ENCODE peak calls at places on chromosomes 4 and X, in four cellular contexts. One of them, this sample, is unnamed.

GRCh38 chr4:102404551-102404969 is 59.3 kb upstream of the SLC39A8 start:
- DNase-seq in HFF-Myc: no peak
- DNase-seq in cardiac muscle cell: peak; percentile 46
- DNase-seq in SJCRH30: peak; percentile 45
- DNase-seq in this sample: no peak

GRCh38 chrX:153685179-153685536 is 2.6 kb upstream of the SLC6A8 start:
- DNase-seq in HFF-Myc: no peak
- DNase-seq in cardiac muscle cell: no peak
- DNase-seq in SJCRH30: no peak
- DNase-seq in this sample: no peak

GRCh38 chrX:28876415-28876814 is 289.2 kb downstream of the IL1RAPL1 start:
- DNase-seq in HFF-Myc: no peak
- DNase-seq in cardiac muscle cell: no peak
- DNase-seq in SJCRH30: no peak
- DNase-seq in this sample: no peak

GRCh38 chrX:81195712-81196111 is 6.0 kb downstream of the HMGN5 start:
- DNase-seq in HFF-Myc: peak; percentile 17
- DNase-seq in cardiac muscle cell: peak; percentile 71
- DNase-seq in SJCRH30: peak; percentile 73
- DNase-seq in this sample: peak; percentile 70

GRCh38 chr4:141348589-141348988 is 127.9 kb downstream of the ZNF330 start:
- DNase-seq in HFF-Myc: no peak
- DNase-seq in cardiac muscle cell: no peak
- DNase-seq in SJCRH30: no peak
- DNase-seq in this sample: no peak

GRCh38 chr4:48079972-48080391 is 54.1 kb downstream of the TXK start:
- DNase-seq in HFF-Myc: peak; percentile 46
- DNase-seq in cardiac muscle cell: no peak
- DNase-seq in SJCRH30: peak; percentile 25
- DNase-seq in this sample: no peak

GRCh38 chr4:173494013-173494970 is 35.7 kb downstream of the HAND2 start:
- DNase-seq in HFF-Myc: peak; percentile 33
- DNase-seq in cardiac muscle cell: peak; percentile 71
- DNase-seq in SJCRH30: no peak
- DNase-seq in this sample: peak; percentile 77

GRCh38 chr4:174118171-174118570 is 165.3 kb downstream of the FBXO8 start:
- DNase-seq in HFF-Myc: no peak
- DNase-seq in cardiac muscle cell: no peak
- DNase-seq in SJCRH30: no peak
- DNase-seq in this sample: no peak

GRCh38 chr4:96713271-96713670 is 873.4 kb downstream of the PDHA2 start:
- DNase-seq in HFF-Myc: no peak
- DNase-seq in cardiac muscle cell: peak; percentile 29
- DNase-seq in SJCRH30: no peak
- DNase-seq in this sample: no peak

GRCh38 chr4:174423257-174423944 is 98.9 kb downstream of the HPGD start:
- DNase-seq in HFF-Myc: peak; percentile 40
- DNase-seq in cardiac muscle cell: peak; percentile 69
- DNase-seq in SJCRH30: peak; percentile 2
- DNase-seq in this sample: no peak

GRCh38 chr4:110411599-110412011 is 64.3 kb upstream of the ENPEP start:
- DNase-seq in HFF-Myc: no peak
- DNase-seq in cardiac muscle cell: no peak
- DNase-seq in SJCRH30: no peak
- DNase-seq in this sample: no peak

GRCh38 chrX:148310402-148311200 is 189.8 kb upstream of the AFF2 start:
- DNase-seq in HFF-Myc: no peak
- DNase-seq in cardiac muscle cell: no peak
- DNase-seq in SJCRH30: no peak
- DNase-seq in this sample: peak; percentile 85

GRCh38 chr4:2338754-2339457 is 77.0 kb upstream of the MXD4 start:
- DNase-seq in HFF-Myc: no peak
- DNase-seq in cardiac muscle cell: no peak
- DNase-seq in SJCRH30: no peak
- DNase-seq in this sample: no peak

GRCh38 chrX:69396916-69397315 is 107.2 kb upstream of the NALF2 start:
- DNase-seq in HFF-Myc: no peak
- DNase-seq in cardiac muscle cell: no peak
- DNase-seq in SJCRH30: no peak
- DNase-seq in this sample: no peak

GRCh38 chr4:183360161-183360919 is 38.1 kb upstream of the CLDN24 start:
- DNase-seq in HFF-Myc: no peak
- DNase-seq in cardiac muscle cell: peak; percentile 69
- DNase-seq in SJCRH30: no peak
- DNase-seq in this sample: no peak

GRCh38 chr4:85488416-85488815 is 13.5 kb downstream of the ARHGAP24 start:
- DNase-seq in HFF-Myc: no peak
- DNase-seq in cardiac muscle cell: no peak
- DNase-seq in SJCRH30: no peak
- DNase-seq in this sample: no peak

GRCh38 chrX:122913764-122914163 is 270.3 kb upstream of the GRIA3 start:
- DNase-seq in HFF-Myc: no peak
- DNase-seq in cardiac muscle cell: no peak
- DNase-seq in SJCRH30: no peak
- DNase-seq in this sample: no peak